ENCODE peak calls at places on chromosome 21, in four cellular contexts. M, O, S and Q are unnamed samples.

GRCh38 chr21:15134711-15135110 is 69.9 kb upstream of the NRIP1 start:
- DNase-seq in O (no peak), S (no peak), M (peak; percentile 66), Q (peak; percentile 18)

GRCh38 chr21:15242906-15243305 is 178.1 kb upstream of the NRIP1 start:
- DNase-seq in M (no peak), O (no peak), S (no peak), Q (no peak)

GRCh38 chr21:29148535-29148934 is 18.1 kb downstream of the MAP3K7CL start:
- DNase-seq in O (no peak), M (no peak), S (no peak), Q (peak; percentile 41)

GRCh38 chr21:29678616-29679015 is 261.2 kb downstream of the GRIK1 start:
- DNase-seq in O (no peak), S (no peak), M (no peak), Q (no peak)

GRCh38 chr21:25578070-25578961 is 29.0 kb downstream of the MRPL39 start:
- DNase-seq in M (no peak), O (no peak), S (no peak), Q (no peak)

GRCh38 chr21:27674037-27674436 is 707.1 kb upstream of the ADAMTS5 start:
- DNase-seq in S (no peak), M (no peak), O (no peak), Q (no peak)

GRCh38 chr21:29771491-29772066 is 168.2 kb downstream of the GRIK1 start:
- DNase-seq in M (no peak), O (no peak), S (no peak), Q (peak; percentile 22)

GRCh38 chr21:46196733-46197132 is 12.5 kb upstream of the SPATC1L start:
- DNase-seq in O (no peak), M (no peak), S (peak; percentile 24), Q (no peak)

GRCh38 chr21:29656504-29657227 is 283.1 kb downstream of the GRIK1 start:
- DNase-seq in O (no peak), M (no peak), S (no peak), Q (peak; percentile 26)

GRCh38 chr21:36250423-36251075 is 69.4 kb upstream of the MORC3 start:
- DNase-seq in M (no peak), S (no peak), O (no peak), Q (no peak)

GRCh38 chr21:36487641-36488307 is 7.9 kb upstream of the CLDN14 start:
- DNase-seq in M (peak; percentile 35), S (no peak), O (peak; percentile 66), Q (peak; percentile 70)

GRCh38 chr21:23936224-23936623 is 1671.1 kb downstream of the MRPL39 start:
- DNase-seq in S (no peak), O (no peak), M (no peak), Q (no peak)

GRCh38 chr21:25997788-25998611 is 172.6 kb downstream of the APP start:
- DNase-seq in M (peak; percentile 45), S (no peak), O (no peak), Q (peak; percentile 20)

GRCh38 chr21:15363921-15364320 is 299.1 kb upstream of the NRIP1 start:
- DNase-seq in S (no peak), O (no peak), M (no peak), Q (peak; percentile 3)

GRCh38 chr21:17352937-17353655 is 159.7 kb upstream of the CXADR start:
- DNase-seq in O (no peak), M (no peak), S (no peak), Q (no peak)

DNA sequence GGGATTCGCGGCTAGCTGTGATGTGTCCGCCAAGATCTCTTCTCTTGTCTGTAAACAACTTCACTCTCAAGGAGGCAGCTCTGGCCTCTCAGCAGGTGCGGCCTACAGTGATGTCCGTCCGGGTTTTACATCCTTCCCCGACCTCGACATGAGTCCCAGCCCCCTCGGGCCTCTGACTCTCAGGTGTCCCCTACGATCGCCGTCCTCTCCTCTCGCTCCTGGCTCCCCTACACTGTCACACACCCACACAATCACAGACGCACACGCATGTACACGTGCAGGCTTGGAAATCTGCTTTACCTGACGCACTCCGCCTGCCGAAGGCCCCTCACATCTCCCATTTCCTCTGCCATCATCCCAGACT is 797 bp upstream of the RSPH1 start:
- DNase-seq in O (no peak), M (no peak), S (no peak), Q (no peak)
- H3K27ac ChIP-seq in O (no peak overlapping the region), M (peak overlapping the region; percentile 83), S (peak overlapping the region; percentile 76), Q (no peak overlapping the region)

DNA sequence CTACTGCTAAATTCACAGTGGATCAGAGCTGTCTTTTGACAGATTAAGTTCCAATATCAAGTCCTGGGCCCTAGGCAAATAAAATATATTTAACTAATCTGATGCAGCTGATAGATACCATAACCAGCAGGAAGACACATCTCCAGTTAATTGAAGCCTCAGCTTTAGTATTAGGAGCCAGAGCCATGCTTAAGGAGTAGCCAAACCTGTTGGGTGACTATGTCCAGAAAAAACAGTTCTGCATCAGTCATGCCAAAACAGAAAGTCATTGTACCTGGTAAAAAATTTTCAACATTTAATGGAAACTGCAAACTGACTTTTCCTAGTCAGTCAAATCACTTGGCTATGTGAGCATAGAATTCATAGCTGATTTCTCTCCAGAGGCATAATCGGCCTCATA is 200.5 kb upstream of the RUNX1 start:
- DNase-seq in S (no peak), M (no peak), O (no peak), Q (no peak)
- H3K27ac ChIP-seq in S (no peak overlapping the region), M (no peak overlapping the region), O (no peak overlapping the region), Q (peak overlapping the region; percentile 49)

GRCh38 chr21:42253466-42253865 is 34.5 kb downstream of the ABCG1 start:
- DNase-seq in O (no peak), M (no peak), S (no peak), Q (no peak)

GRCh38 chr21:42251654-42252053 is 32.7 kb downstream of the ABCG1 start:
- DNase-seq in S (no peak), M (no peak), O (no peak), Q (no peak)

GRCh38 chr21:42254631-42255030 is 35.7 kb downstream of the ABCG1 start:
- DNase-seq in S (no peak), M (no peak), O (no peak), Q (no peak)

GRCh38 chr21:42252267-42252666 is 33.3 kb downstream of the ABCG1 start:
- DNase-seq in S (no peak), M (no peak), O (no peak), Q (no peak)

GRCh38 chr21:42252778-42253340 is 33.9 kb downstream of the ABCG1 start:
- DNase-seq in O (no peak), S (no peak), M (peak; percentile 55), Q (no peak)
- H3K27ac ChIP-seq in O (no peak overlapping the region), S (no peak overlapping the region), M (no peak overlapping the region), Q (no peak overlapping the region)

DNA sequence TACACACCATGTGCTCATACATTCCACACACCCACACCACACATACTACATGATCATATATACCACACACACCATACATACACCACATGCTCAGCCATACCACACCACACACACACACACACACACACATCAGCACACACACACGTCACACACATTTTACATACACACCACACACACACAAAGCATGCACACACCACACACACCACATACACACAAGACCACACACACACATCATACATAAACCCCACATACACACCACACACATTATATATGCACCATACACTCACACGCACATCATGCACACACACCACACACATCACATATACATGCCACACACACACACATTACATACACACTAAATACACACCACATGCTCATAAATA is 124.5 kb upstream of the ERG start:
- DNase-seq in S (no peak), O (no peak), M (no peak), Q (no peak)
- H3K27ac ChIP-seq in S (no peak overlapping the region), O (no peak overlapping the region), M (no peak overlapping the region), Q (no peak overlapping the region)

GRCh38 chr21:38454161-38454560 is 44.1 kb downstream of the ERG start:
- DNase-seq in S (no peak), O (no peak), M (no peak), Q (no peak)
- H3K27ac ChIP-seq in S (no peak overlapping the region), O (no peak overlapping the region), M (no peak overlapping the region), Q (no peak overlapping the region)

GRCh38 chr21:40967771-40968170 is 120.8 kb upstream of the DSCAM start:
- DNase-seq in O (no peak), M (no peak), S (no peak), Q (no peak)
- H3K27ac ChIP-seq in O (no peak overlapping the region), M (no peak overlapping the region), S (no peak overlapping the region), Q (no peak overlapping the region)

GRCh38 chr21:42837421-42838211 is 41.7 kb downstream of the WDR4 start:
- DNase-seq in O (no peak), S (peak; percentile 36), M (no peak), Q (no peak)
- H3K27ac ChIP-seq in O (no peak overlapping the region), S (no peak overlapping the region), M (no peak overlapping the region), Q (no peak overlapping the region)

DNA sequence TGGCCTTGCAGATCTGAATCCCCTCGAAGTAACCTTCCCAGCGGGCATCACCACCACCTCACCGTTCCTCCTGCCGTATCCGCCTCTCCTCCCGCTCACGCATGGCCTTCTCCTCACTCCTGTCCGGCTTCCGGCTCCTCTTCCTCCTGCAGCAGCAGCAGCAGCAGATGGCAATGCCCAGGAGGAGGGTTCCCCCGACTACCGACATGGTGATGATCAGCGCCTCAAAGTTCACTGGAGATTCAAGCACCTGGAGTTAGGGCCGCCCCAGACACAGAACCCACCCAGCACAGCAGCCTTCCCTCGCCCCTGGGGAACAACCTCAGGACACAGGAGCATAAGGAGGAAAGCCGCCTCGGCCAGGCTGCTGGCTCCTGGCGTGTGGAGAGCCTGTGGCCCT is 17.4 kb downstream of the PTTG1IP start:
- DNase-seq in M (no peak), O (no peak), S (peak; percentile 33), Q (no peak)
- H3K27ac ChIP-seq in M (no peak overlapping the region), O (no peak overlapping the region), S (no peak overlapping the region), Q (no peak overlapping the region)

GRCh38 chr21:32569261-32570230 is 15.8 kb downstream of the TCP10L start:
- DNase-seq in M (peak; percentile 83), O (peak; percentile 40), S (peak; percentile 79), Q (peak; percentile 18)
- H3K27ac ChIP-seq in M (peak overlapping the region; percentile 86), O (no peak overlapping the region), S (peak overlapping the region; percentile 71), Q (peak overlapping the region; percentile 45)